ENCODE peak calls at places on chromosome 16, in six cellular contexts. R is ovary, L is BE2C, Z is MM.1S, S is PC-3, W is tibial nerve. N is an unnamed sample.

GRCh38 chr16:15502041-15502725 is 67.8 kb downstream of the BMERB1 start:
- DNase-seq in R (no peak), L (no peak), Z (no peak), S (peak; percentile 77), W (no peak), N (no peak)

GRCh38 chr16:73434621-73435020 is 386.7 kb upstream of the ZFHX3 start:
- DNase-seq in R (no peak), L (no peak), Z (no peak), S (no peak), W (no peak), N (no peak)

GRCh38 chr16:3058173-3059030 is 7.0 kb upstream of the IL32 start:
- DNase-seq in R (peak; percentile 57), L (peak; percentile 49), Z (peak; percentile 54), S (peak; percentile 29), W (peak; percentile 20), N (peak; percentile 75)

GRCh38 chr16:2919511-2920255 is 8.0 kb downstream of the FLYWCH1 start:
- DNase-seq in R (peak; percentile 67), L (peak; percentile 60), Z (peak; percentile 58), S (peak; percentile 74), W (peak; percentile 77), N (peak; percentile 85)

GRCh38 chr16:87762071-87762571 is 3.7 kb downstream of the KLHDC4 start:
- DNase-seq in R (no peak), L (no peak), Z (no peak), S (no peak), W (no peak), N (no peak)

GRCh38 chr16:55494994-55495421 is 13.9 kb upstream of the LPCAT2 start:
- DNase-seq in R (no peak), L (peak; percentile 78), Z (no peak), S (peak; percentile 32), W (peak; percentile 81), N (no peak)

GRCh38 chr16:46765050-46765449 is 16.9 kb upstream of the MYLK3 start:
- DNase-seq in R (no peak), L (no peak), Z (no peak), S (no peak), W (no peak), N (no peak)

GRCh38 chr16:50309156-50309526 is 42.8 kb downstream of the ADCY7 start:
- DNase-seq in R (no peak), L (no peak), Z (no peak), S (no peak), W (no peak), N (no peak)

GRCh38 chr16:88353691-88354090 is 29.1 kb upstream of the ZNF469 start:
- DNase-seq in R (no peak), L (no peak), Z (no peak), S (no peak), W (no peak), N (no peak)

GRCh38 chr16:57409870-57410585 is 5.5 kb downstream of the CCL17 start:
- DNase-seq in R (no peak), L (peak; percentile 35), Z (no peak), S (no peak), W (no peak), N (no peak)

GRCh38 chr16:16076400-16076901 is 127.0 kb downstream of the ABCC1 start:
- DNase-seq in R (no peak), L (no peak), Z (no peak), S (no peak), W (no peak), N (no peak)

GRCh38 chr16:4683255-4684029 is 9.9 kb upstream of the NUDT16L1 start:
- DNase-seq in R (peak; percentile 43), L (no peak), Z (no peak), S (no peak), W (no peak), N (no peak)

GRCh38 chr16:68351991-68352431 is 41.2 kb downstream of the PRMT7 start:
- DNase-seq in R (no peak), L (no peak), Z (no peak), S (peak; percentile 16), W (no peak), N (no peak)

GRCh38 chr16:2288701-2289100 is 20.8 kb upstream of the RNPS1 start:
- DNase-seq in R (no peak), L (no peak), Z (no peak), S (no peak), W (no peak), N (no peak)

GRCh38 chr16:50038756-50039529 is 13.9 kb downstream of the CNEP1R1 start:
- DNase-seq in R (no peak), L (no peak), Z (no peak), S (no peak), W (peak; percentile 64), N (peak; percentile 70)

GRCh38 chr16:49918257-49918656 is 62.3 kb upstream of the ZNF423 start:
- DNase-seq in R (no peak), L (no peak), Z (no peak), S (no peak), W (no peak), N (no peak)

GRCh38 chr16:75059411-75059810 is 57.2 kb downstream of the LDHD start:
- DNase-seq in R (no peak), L (no peak), Z (no peak), S (no peak), W (no peak), N (no peak)
- H3K4me1 ChIP-seq in R (peaks cover 19% of the 10 kb centered on the region), L (peaks cover 10% of the 10 kb centered on the region), Z (no peaks in the 10 kb centered on the region), S (peaks cover 14% of the 10 kb centered on the region), W (no peaks in the 10 kb centered on the region), N (peaks cover 9% of the 10 kb centered on the region)

GRCh38 chr16:9151597-9151996 is 60.2 kb downstream of the HAPSTR1 start:
- DNase-seq in R (no peak), L (no peak), Z (peak; percentile 45), S (no peak), W (no peak), N (no peak)
- TF ChIP-seq CTCF in R (no peak), L (no peak), Z (no peak), S (no peak), W (no peak), N (no peak)

DNA sequence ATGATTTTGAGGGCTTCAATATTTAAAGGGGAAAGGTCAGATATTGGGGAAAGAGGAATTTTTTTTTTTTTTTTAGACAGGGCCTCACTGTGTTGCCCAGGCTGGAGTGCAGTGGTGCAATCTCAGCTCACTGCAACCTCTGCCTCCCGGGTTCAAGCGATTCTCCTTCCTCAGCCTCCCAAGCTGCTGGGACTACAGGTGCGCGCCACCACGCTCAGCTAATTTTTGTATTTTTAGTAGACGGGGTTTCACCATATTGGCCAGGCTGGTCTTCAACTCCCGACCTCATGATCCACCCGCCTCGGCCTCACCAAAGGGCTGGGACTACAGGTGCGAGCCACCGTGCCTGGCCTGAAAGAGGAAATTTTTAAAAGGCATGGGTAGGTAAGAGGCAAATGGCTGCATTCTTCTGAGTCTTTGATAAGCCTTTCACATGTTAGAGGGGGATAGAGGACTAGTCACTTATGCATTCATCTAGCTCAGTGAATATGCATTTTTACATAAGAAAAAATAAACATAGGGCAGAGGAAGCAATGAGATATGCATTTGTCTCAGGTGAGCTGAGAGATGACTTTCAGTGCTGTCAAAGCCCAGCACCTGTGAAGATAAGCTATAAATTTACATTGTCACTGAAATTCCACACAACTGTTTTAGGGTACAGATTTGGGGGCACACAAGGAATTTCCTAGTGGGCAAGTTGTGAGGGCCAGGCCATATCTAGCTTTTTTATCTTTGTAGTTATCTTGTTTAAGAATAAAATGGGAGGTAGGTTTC is 1.1 kb upstream of the FCSK start:
- DNase-seq in R (no peak), L (no peak), Z (no peak), S (no peak), W (no peak), N (no peak)
- H3K4me3 ChIP-seq in R (peak overlapping the region; percentile 71), L (peak overlapping the region; percentile 73), Z (peak overlapping the region; percentile 98), S (peak overlapping the region; percentile 94), W (peak overlapping the region; percentile 72), N (peak overlapping the region; percentile 97)

GRCh38 chr16:24999856-25000447 is 15.2 kb downstream of the ARHGAP17 start:
- DNase-seq in R (no peak), L (no peak), Z (no peak), S (peak; percentile 14), W (no peak), N (no peak)
- H3K4me1 ChIP-seq in R (peaks cover 7% of the 10 kb centered on the region), L (peaks cover 3% of the 10 kb centered on the region), Z (no peaks in the 10 kb centered on the region), S (peaks cover 15% of the 10 kb centered on the region), W (no peaks in the 10 kb centered on the region), N (peaks cover 11% of the 10 kb centered on the region)

DNA sequence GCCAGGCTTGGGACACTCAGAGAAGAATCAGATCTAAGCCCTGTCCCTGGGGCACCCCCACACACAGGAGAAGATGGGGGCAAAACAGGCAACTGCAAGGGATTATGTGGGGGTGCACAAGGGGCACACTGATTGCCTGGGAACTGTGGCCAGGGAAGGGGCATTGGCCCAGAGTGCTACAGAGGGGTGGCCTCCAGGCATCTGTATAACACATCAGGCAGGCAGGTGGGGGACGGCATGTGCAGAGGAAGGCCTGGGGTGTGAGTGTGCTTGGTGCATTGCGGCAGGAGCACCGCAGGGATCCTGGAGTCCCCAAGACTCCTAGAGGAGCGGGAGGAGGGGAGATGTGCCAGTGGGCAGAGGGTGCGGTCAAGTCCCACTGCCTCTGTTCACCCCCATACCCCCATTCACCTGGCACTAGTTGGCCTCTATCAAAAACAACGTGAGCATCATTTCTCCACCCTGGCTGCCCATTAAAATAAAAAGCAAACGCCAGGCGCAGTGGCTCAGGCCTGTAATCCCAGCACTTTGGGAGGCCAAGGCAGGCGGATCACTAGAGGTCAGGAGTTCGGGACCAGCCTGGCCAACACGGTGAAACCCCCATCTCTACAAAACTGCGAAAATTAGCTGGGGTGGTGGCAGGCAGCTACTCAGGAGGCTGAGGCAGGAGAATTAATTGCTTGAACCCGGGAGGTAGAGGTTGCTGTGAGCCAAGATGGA is 41.5 kb downstream of the C16orf82 start:
- DNase-seq in R (no peak), L (no peak), Z (no peak), S (no peak), W (no peak), N (no peak)
- TF ChIP-seq CTCF in R (no peak), L (no peak), Z (no peak), S (no peak), W (no peak), N (no peak)

DNA sequence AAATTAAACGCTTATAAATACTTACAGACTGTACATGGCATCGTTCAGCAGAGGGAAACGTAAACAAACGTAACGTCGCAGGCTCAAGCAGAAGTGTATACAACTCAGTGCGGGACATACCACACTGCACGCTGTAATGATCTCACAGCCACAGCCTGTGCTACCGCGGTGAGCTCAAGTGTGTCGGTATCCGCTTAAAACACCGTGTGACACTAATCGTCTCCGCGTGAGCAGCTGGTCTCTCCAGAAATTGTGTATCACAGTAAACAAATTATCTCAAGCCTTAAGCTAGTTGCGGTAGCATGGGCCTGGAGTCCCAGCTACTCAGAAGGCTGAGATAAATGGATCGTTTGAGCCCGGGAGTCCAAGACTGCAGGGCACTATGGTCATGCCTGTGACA is 115.3 kb downstream of the ANKRD11 start:
- DNase-seq in R (no peak), L (peak; percentile 47), Z (no peak), S (peak; percentile 34), W (no peak), N (no peak)
- H3K4me3 ChIP-seq in R (no peak overlapping the region), L (peak overlapping the region; percentile 48), Z (no peak overlapping the region), S (peak overlapping the region; percentile 67), W (no peak overlapping the region), N (no peak overlapping the region)

N was measured in ascending aorta.